ENCODE peak calls at places on chromosome 2, in eight cellular contexts. E is HCT116, P is H1, A is uterus, V is PC-9, X is dorsolateral prefrontal cortex, N is pancreas, Y is kidney. H is an unnamed sample.

GRCh38 chr2:64781991-64782390 is 128.3 kb upstream of the SERTAD2 start:
- DNase-seq in E (no peak), P (no peak), A (no peak), V (no peak), X (no peak), N (no peak), Y (no peak), H (no peak)

GRCh38 chr2:190352668-190353536 is 9.5 kb downstream of the INPP1 start:
- DNase-seq in E (no peak), P (no peak), A (peak), V (no peak), X (no peak), N (no peak), Y (no peak), H (no peak)

GRCh38 chr2:204060896-204061640 is 124.5 kb downstream of the ICOS start:
- DNase-seq in E (no peak), P (no peak), A (no peak), V (no peak), X (no peak), N (no peak), Y (no peak), H (no peak)

GRCh38 chr2:137947714-137948336 is 16.4 kb upstream of the HNMT start:
- DNase-seq in E (peak), P (no peak), A (peak), V (peak), X (peak), N (peak), Y (peak), H (peak)

GRCh38 chr2:173414823-173415322 is 60.2 kb downstream of the CDCA7 start:
- DNase-seq in E (no peak), P (no peak), A (peak), V (peak), X (no peak), N (no peak), Y (no peak), H (no peak)

GRCh38 chr2:30932850-30933249 is 125.6 kb upstream of the CAPN13 start:
- DNase-seq in E (no peak), P (no peak), A (no peak), V (no peak), X (no peak), N (no peak), Y (no peak), H (no peak)

GRCh38 chr2:215365184-215365658 is 53.4 kb downstream of the ATIC start:
- DNase-seq in E (no peak), P (no peak), A (no peak), V (no peak), X (no peak), N (no peak), Y (no peak), H (no peak)

GRCh38 chr2:233419626-233420431 is 65.5 kb downstream of the DGKD start:
- DNase-seq in E (no peak), P (no peak), A (no peak), V (no peak), X (no peak), N (no peak), Y (no peak), H (peak)

GRCh38 chr2:86790828-86791561 is at the start of gene CD8A:
- DNase-seq in E (no peak), P (no peak), A (no peak), V (no peak), X (no peak), N (no peak), Y (no peak), H (no peak)

GRCh38 chr2:230472619-230473018 is 56.6 kb downstream of the SP100 start:
- DNase-seq in E (peak), P (no peak), A (no peak), V (peak), X (no peak), N (no peak), Y (no peak), H (no peak)

GRCh38 chr2:204453730-204454167 is 91.5 kb upstream of the PARD3B start:
- DNase-seq in E (no peak), P (no peak), A (peak), V (no peak), X (no peak), N (peak), Y (peak), H (no peak)

GRCh38 chr2:146986161-146986560 is 858.7 kb upstream of the ACVR2A start:
- DNase-seq in E (no peak), P (no peak), A (no peak), V (no peak), X (no peak), N (no peak), Y (no peak), H (no peak)

GRCh38 chr2:168138369-168138768 is 109.0 kb downstream of the STK39 start:
- DNase-seq in E (no peak), P (no peak), A (no peak), V (no peak), X (no peak), N (no peak), Y (peak), H (no peak)

GRCh38 chr2:107437265-107437664 is 389.4 kb upstream of the RGPD4 start:
- DNase-seq in E (no peak), P (no peak), A (no peak), V (no peak), X (no peak), N (no peak), Y (no peak), H (no peak)

GRCh38 chr2:226915846-226916360 is 80.0 kb downstream of the RHBDD1 start:
- DNase-seq in E (no peak), P (no peak), A (no peak), V (no peak), X (no peak), N (no peak), Y (no peak), H (no peak)

GRCh38 chr2:29075894-29076700 is 1.8 kb upstream of the PCARE start:
- DNase-seq in E (no peak), P (no peak), A (no peak), V (no peak), X (peak), N (no peak), Y (no peak), H (no peak)

GRCh38 chr2:951224-952006 is 766 bp downstream of the SNTG2 start:
- DNase-seq in E (no peak), P (no peak), A (no peak), V (no peak), X (no peak), N (peak), Y (no peak), H (no peak)

GRCh38 chr2:225276207-225276606 is 123.3 kb upstream of the NYAP2 start:
- DNase-seq in E (no peak), P (no peak), A (no peak), V (no peak), X (no peak), N (no peak), Y (no peak), H (no peak)

GRCh38 chr2:74109551-74109950 is 38.2 kb downstream of the BOLA3 start:
- DNase-seq in E (no peak), P (no peak), A (no peak), V (no peak), X (no peak), N (no peak), Y (no peak), H (no peak)

GRCh38 chr2:213834331-213834730 is 550.1 kb downstream of the SPAG16 start:
- DNase-seq in E (peak), P (no peak), A (no peak), V (no peak), X (no peak), N (no peak), Y (no peak), H (no peak)

GRCh38 chr2:112916145-112916571 is 5.2 kb downstream of the IL37 start:
- DNase-seq in E (no peak), P (no peak), A (no peak), V (no peak), X (no peak), N (no peak), Y (no peak), H (no peak)

GRCh38 chr2:164913011-164913410 is 42.3 kb downstream of the SLC38A11 start:
- DNase-seq in E (no peak), P (no peak), A (no peak), V (no peak), X (no peak), N (no peak), Y (no peak), H (no peak)

GRCh38 chr2:218711550-218711929 is 905 bp downstream of the TTLL4 start:
- DNase-seq in E (no peak), P (no peak), A (no peak), V (no peak), X (no peak), N (no peak), Y (no peak), H (no peak)

GRCh38 chr2:79702934-79703333 is 190.1 kb downstream of the CTNNA2 start:
- DNase-seq in E (no peak), P (no peak), A (no peak), V (no peak), X (no peak), N (no peak), Y (no peak), H (no peak)

GRCh38 chr2:62787381-62787780 is 81.9 kb downstream of the EHBP1 start:
- DNase-seq in E (no peak), P (no peak), A (no peak), V (no peak), X (no peak), N (no peak), Y (no peak), H (no peak)

GRCh38 chr2:200300650-200301314 is 5.7 kb upstream of the SPATS2L start:
- DNase-seq in E (peak), P (no peak), A (no peak), V (peak), X (no peak), N (no peak), Y (no peak), H (no peak)

GRCh38 chr2:215728504-215729065 is 284.8 kb downstream of the MREG start:
- DNase-seq in E (no peak), P (no peak), A (no peak), V (no peak), X (no peak), N (no peak), Y (no peak), H (no peak)

GRCh38 chr2:26850002-26850431 is 2.1 kb downstream of the DPYSL5 start:
- DNase-seq in E (no peak), P (no peak), A (no peak), V (no peak), X (no peak), N (no peak), Y (no peak), H (no peak)

GRCh38 chr2:128346811-128347558 is 28.3 kb upstream of the HS6ST1 start:
- DNase-seq in E (no peak), P (no peak), A (no peak), V (no peak), X (no peak), N (no peak), Y (peak), H (no peak)

GRCh38 chr2:168311265-168311925 is 64.0 kb upstream of the STK39 start:
- DNase-seq in E (no peak), P (no peak), A (no peak), V (no peak), X (no peak), N (no peak), Y (no peak), H (no peak)

GRCh38 chr2:137939026-137939425 is 25.2 kb upstream of the HNMT start:
- DNase-seq in E (no peak), P (no peak), A (no peak), V (no peak), X (no peak), N (no peak), Y (no peak), H (no peak)

GRCh38 chr2:8257502-8257901 is 424.4 kb upstream of the ID2 start:
- DNase-seq in E (no peak), P (no peak), A (no peak), V (no peak), X (no peak), N (no peak), Y (no peak), H (no peak)

GRCh38 chr2:27715318-27716165 is 51.9 kb downstream of the SLC4A1AP start:
- DNase-seq in E (no peak), P (no peak), A (peak), V (peak), X (no peak), N (no peak), Y (peak), H (no peak)

DNA sequence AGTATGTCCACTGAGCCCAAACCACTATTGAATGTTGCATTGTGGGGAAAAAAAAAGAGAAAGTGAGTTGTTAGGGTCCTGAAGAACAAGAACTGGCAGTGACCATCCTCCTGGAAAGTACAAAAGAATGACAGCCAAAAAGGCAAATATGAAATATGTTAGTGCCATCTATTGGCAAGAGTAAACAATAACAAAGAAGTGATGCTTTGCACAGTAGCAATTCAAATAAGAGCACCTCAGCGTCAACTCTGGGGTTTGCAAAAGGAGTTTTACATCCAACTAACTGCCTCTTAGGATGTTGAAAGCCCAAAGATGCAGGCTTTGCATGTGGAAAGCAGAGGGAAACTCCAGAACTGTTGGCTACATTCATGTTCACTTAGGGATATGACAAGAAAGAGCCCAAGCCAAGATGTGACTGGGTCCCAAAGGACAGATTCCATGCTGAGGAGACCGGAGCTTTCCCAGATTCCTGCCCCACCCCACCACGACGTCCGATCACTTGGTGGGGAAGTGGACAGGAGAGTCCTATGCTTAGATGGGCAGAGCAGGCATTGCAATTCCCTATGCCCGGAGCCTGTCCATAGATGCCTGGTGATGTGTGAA is 15.6 kb downstream of the TRABD2A start:
- DNase-seq in E (no peak), P (no peak), A (no peak), V (no peak), X (no peak), N (no peak), Y (no peak), H (no peak)
- TF ChIP-seq CTCF in E (peak), P (peak), A (no peak), V (peak), X (peak), N (no peak), Y (peak), H (peak)

GRCh38 chr2:222450021-222450420 is 25.7 kb downstream of the SGPP2 start:
- DNase-seq in E (no peak), P (no peak), A (no peak), V (no peak), X (no peak), N (no peak), Y (no peak), H (no peak)

GRCh38 chr2:222451270-222451674 is 26.9 kb downstream of the SGPP2 start:
- DNase-seq in E (no peak), P (no peak), A (no peak), V (no peak), X (no peak), N (no peak), Y (no peak), H (no peak)

GRCh38 chr2:222456479-222457077 is 32.2 kb downstream of the SGPP2 start:
- DNase-seq in E (no peak), P (no peak), A (no peak), V (no peak), X (no peak), N (no peak), Y (no peak), H (no peak)

GRCh38 chr2:222448806-222449205 is 24.5 kb downstream of the SGPP2 start:
- DNase-seq in E (no peak), P (no peak), A (peak), V (no peak), X (no peak), N (no peak), Y (peak), H (no peak)

GRCh38 chr2:222452422-222452950 is 28.1 kb downstream of the SGPP2 start:
- DNase-seq in E (no peak), P (no peak), A (peak), V (peak), X (no peak), N (no peak), Y (no peak), H (no peak)
- H3K27ac ChIP-seq in E (no peak), P (no peak), A (no peak), V (no peak), X (no peak), N (no peak), Y (no peak), H (no peak)

DNA sequence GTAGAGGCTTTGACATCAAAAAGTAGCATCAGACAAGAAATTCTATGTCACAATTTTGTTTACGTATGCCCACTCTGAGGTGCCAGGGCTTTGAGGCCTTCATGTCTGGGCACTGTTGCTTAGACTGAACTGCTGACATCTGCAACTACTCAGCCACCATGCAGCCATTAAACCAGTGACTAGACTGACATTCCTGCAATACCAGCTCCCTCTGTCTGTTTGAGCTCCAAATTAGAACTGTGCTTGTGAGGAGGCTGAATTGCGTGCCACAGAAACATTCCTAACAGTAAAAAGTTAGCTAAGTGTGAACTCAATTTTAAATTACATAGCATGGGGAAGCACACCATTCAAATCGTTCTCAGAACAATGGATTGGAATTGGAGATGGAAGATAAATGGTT is 163.2 kb downstream of the INSIG2 start:
- DNase-seq in E (no peak), P (no peak), A (no peak), V (no peak), X (no peak), N (no peak), Y (no peak), H (no peak)
- TF ChIP-seq CTCF in E (no peak), P (no peak), A (no peak), V (no peak), X (no peak), N (no peak), Y (no peak), H (no peak)

GRCh38 chr2:201383156-201383555 is 26.0 kb upstream of the FLACC1 start:
- DNase-seq in E (no peak), P (no peak), A (no peak), V (no peak), X (no peak), N (no peak), Y (no peak), H (no peak)
- H3K27ac ChIP-seq in E (no peak), P (no peak), A (no peak), V (no peak), X (no peak), N (no peak), Y (no peak), H (no peak)

DNA sequence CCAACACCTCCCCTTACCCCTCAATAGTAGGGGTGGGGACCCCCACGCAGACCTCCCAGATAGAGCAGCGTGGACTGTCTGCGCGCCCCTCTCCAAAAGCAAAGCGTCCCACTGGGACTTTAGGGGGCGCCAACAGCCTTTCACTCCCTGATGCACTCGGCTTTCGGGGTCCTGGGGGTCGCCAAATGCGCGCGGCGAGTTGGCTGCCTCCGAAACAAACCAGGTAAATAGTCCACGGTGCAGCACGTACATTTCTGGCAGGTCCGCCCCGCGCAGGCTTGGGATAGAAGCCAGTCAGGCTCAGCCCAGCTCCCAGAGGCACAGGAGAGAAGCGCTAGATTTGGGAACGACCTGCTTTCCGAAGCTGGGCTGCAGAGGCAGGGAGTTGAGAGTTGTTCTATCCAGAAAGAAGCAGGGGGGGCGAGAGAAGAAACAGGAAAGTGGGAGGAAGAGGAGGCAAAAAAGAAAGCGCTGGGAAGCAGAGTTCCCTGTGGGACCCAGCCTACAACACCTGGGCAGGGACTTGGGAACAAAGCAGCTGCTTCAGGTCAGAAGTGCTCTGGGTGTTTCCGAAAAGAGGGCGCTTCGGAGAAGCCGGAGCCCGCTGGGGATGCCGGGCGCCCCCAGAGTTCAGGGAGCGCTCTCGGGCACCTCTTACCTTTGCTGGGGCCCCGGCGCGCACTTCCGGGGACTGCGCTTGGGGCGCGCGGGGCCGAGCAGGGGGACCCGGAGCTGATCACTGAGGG is 544 bp downstream of the EVA1A start:
- DNase-seq in E (no peak), P (no peak), A (peak), V (peak), X (no peak), N (peak), Y (peak), H (no peak)
- TF ChIP-seq CTCF in E (peak), P (peak), A (peak), V (peak), X (no peak), N (no peak), Y (peak), H (no peak)

DNA sequence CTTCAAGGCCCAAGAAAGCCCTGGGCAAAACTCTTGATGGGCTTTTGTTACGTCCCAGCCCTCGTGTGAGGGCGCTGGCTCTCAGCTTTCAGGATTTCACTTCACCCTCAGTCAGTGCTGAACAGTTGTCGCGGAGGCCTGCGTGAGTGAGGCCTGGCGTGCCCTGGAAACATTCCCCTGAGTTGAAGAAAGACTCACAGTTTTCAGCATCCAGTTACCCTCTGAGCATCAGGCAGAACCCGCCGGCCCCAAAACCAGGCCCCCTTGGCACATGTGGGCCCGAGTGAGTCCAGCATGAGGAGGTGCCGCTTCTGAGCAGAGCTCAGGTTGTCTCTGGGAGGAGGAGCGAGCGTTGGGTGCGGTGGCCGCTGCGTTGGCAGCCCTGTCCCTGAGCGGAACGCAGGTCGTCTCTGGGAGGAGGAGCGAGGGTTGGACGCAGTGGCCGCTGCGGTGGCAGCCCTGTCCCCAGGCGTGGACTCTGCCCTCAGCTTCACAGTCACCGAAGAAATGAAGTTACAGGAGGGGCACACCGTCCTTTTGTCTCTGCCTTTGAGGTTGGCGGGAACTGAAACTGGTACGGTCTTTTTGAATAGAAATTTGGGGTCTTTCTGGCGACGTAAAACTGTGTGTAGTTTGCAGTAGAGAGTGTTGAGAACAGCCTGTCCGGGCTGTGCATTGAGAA is at the start of gene NEU4:
- DNase-seq in E (no peak), P (no peak), A (peak), V (no peak), X (no peak), N (no peak), Y (peak), H (no peak)
- H3K27ac ChIP-seq in E (no peak), P (no peak), A (no peak), V (no peak), X (no peak), N (no peak), Y (peak), H (no peak)

GRCh38 chr2:197158591-197159550 is 151.7 kb downstream of the ANKRD44 start:
- DNase-seq in E (no peak), P (no peak), A (no peak), V (no peak), X (no peak), N (no peak), Y (no peak), H (no peak)
- TF ChIP-seq CTCF in E (no peak), P (no peak), A (no peak), V (no peak), X (no peak), N (no peak), Y (no peak), H (no peak)